ENCODE peak calls at places on chromosome 22, in six cellular contexts. R is dorsolateral prefrontal cortex; Y is bronchial epithelial cell; X is neural progenitor cell; M is CD8-positive, alpha-beta T cell; I is AG10803. A is an unnamed sample.

GRCh38 chr22:25898707-25899365 is 156.8 kb downstream of the MYO18B start:
- DNase-seq in M (no peak), I (no peak), Y (no peak), R (no peak), X (peak; percentile 64), A (no peak)

GRCh38 chr22:44020981-44021380 is 3.1 kb upstream of the PARVB start:
- DNase-seq in I (no peak), X (no peak), M (no peak), R (no peak), Y (peak; percentile 11), A (no peak)

GRCh38 chr22:45529966-45530575 is 27.4 kb downstream of the FBLN1 start:
- DNase-seq in I (peak; percentile 84), R (no peak), Y (no peak), M (no peak), X (no peak), A (no peak)

GRCh38 chr22:49934144-49934890 is 15.9 kb downstream of the CRELD2 start:
- DNase-seq in R (peak; percentile 64), M (no peak), Y (peak; percentile 44), I (peak; percentile 50), X (no peak), A (peak; percentile 73)

GRCh38 chr22:37363593-37363992 is 63.7 kb downstream of the ELFN2 start:
- DNase-seq in I (no peak), Y (peak; percentile 10), R (no peak), M (no peak), X (no peak), A (no peak)

GRCh38 chr22:33271390-33272161 is 213.4 kb upstream of the SYN3 start:
- DNase-seq in M (no peak), X (peak; percentile 13), I (peak; percentile 80), R (peak; percentile 37), Y (no peak), A (peak; percentile 35)

GRCh38 chr22:49724030-49724892 is 103.4 kb downstream of the BRD1 start:
- DNase-seq in X (no peak), M (no peak), R (peak; percentile 25), I (no peak), Y (no peak), A (no peak)

GRCh38 chr22:23565288-23565941 is 14.7 kb downstream of the IGLL1 start:
- DNase-seq in M (no peak), Y (no peak), I (no peak), R (peak; percentile 24), X (peak; percentile 57), A (no peak)

GRCh38 chr22:31954535-31955326 is 10.4 kb downstream of the YWHAH start:
- DNase-seq in Y (no peak), R (no peak), I (peak; percentile 65), X (no peak), M (no peak), A (no peak)

GRCh38 chr22:37484115-37485005 is 1.8 kb downstream of the MFNG start:
- DNase-seq in R (peak; percentile 62), M (peak; percentile 49), Y (no peak), X (peak; percentile 71), I (no peak), A (peak; percentile 97)

GRCh38 chr22:37824674-37825641 is 1.8 kb downstream of the GALR3 start:
- DNase-seq in Y (no peak), I (no peak), M (no peak), X (peak; percentile 77), R (no peak), A (no peak)

GRCh38 chr22:50298937-50299656 is 8.3 kb downstream of the PLXNB2 start:
- DNase-seq in Y (no peak), X (peak; percentile 56), R (no peak), I (peak; percentile 33), M (no peak), A (no peak)

GRCh38 chr22:50141891-50142363 is 28.6 kb upstream of the PANX2 start:
- DNase-seq in X (peak; percentile 76), R (no peak), M (no peak), I (no peak), Y (no peak), A (no peak)

GRCh38 chr22:46514592-46515207 is 22.7 kb downstream of the CELSR1 start:
- DNase-seq in Y (peak; percentile 97), I (peak; percentile 41), X (no peak), R (no peak), M (no peak), A (no peak)

GRCh38 chr22:46354176-46354992 is 18.9 kb downstream of the TRMU start:
- DNase-seq in R (no peak), I (no peak), X (no peak), Y (no peak), M (no peak), A (no peak)

GRCh38 chr22:43782448-43782847 is 29.7 kb downstream of the EFCAB6 start:
- DNase-seq in X (no peak), M (no peak), I (no peak), Y (no peak), R (no peak), A (no peak)

GRCh38 chr22:17707526-17707925 is 66.7 kb downstream of the BID start:
- DNase-seq in I (peak; percentile 17), R (no peak), X (no peak), Y (no peak), M (no peak), A (no peak)

GRCh38 chr22:17705565-17706450 is 67.3 kb downstream of the BCL2L13 start:
- DNase-seq in I (no peak), M (no peak), X (no peak), R (no peak), Y (peak; percentile 55), A (no peak)

GRCh38 chr22:17703811-17704210 is 65.3 kb downstream of the BCL2L13 start:
- DNase-seq in R (no peak), Y (no peak), I (peak; percentile 44), X (no peak), M (no peak), A (no peak)

GRCh38 chr22:17706947-17707346 is 67.3 kb downstream of the BID start:
- DNase-seq in X (no peak), Y (no peak), I (no peak), M (no peak), R (no peak), A (no peak)

DNA sequence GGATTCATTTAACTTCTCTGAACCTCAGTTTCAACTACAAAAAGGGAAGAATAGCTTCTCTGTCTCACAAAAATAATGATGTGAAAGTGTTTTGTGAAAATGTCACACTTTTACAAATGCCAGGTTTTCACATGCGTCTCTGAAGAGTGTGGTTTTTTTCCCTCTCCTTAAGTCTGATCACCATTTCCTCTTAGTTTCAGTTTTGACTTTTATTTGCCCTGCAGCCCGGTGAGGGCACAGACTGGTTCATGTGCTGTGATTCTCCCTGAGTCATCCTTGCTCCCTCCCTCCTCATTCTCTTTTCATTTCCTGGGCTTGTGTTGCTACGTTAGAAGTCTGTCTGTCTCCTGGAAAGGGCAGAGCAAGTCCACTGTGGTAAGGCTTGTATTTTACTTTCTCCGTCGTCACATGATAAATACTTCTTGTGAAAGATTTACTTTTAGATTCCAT is 67.8 kb downstream of the BID start:
- DNase-seq in Y (peak; percentile 93), R (no peak), M (no peak), I (peak; percentile 91), X (no peak), A (no peak)
- H3K4me3 ChIP-seq in Y (no peak overlapping the region), R (peak overlapping the region; percentile 68), M (no peak overlapping the region), I (peak overlapping the region; percentile 59), X (no peak overlapping the region), A (no peak overlapping the region)

GRCh38 chr22:41857860-41858199 is 24.9 kb downstream of the SREBF2 start:
- DNase-seq in M (no peak), R (no peak), X (no peak), Y (no peak), I (no peak), A (no peak)

GRCh38 chr22:41856484-41856883 is 23.6 kb downstream of the SREBF2 start:
- DNase-seq in R (no peak), X (no peak), M (no peak), Y (no peak), I (no peak), A (no peak)

GRCh38 chr22:41862530-41863266 is 29.8 kb downstream of the SREBF2 start:
- DNase-seq in M (no peak), R (no peak), I (peak; percentile 12), Y (no peak), X (no peak), A (peak; percentile 58)

GRCh38 chr22:41862160-41862529 is 29.2 kb downstream of the SREBF2 start:
- DNase-seq in I (no peak), R (peak; percentile 49), X (no peak), M (no peak), Y (no peak), A (peak; percentile 76)

GRCh38 chr22:41857160-41857859 is 24.4 kb downstream of the SREBF2 start:
- DNase-seq in I (peak; percentile 64), Y (peak; percentile 92), M (peak; percentile 31), X (peak; percentile 70), R (peak; percentile 32), A (no peak)
- TF ChIP-seq CTCF in I (peak; percentile 65), Y (peak; percentile 69), M (peak; percentile 76), X (peak; percentile 68), R (peak; percentile 43), A (peak; percentile 60)

GRCh38 chr22:39013923-39014722 is at the start of gene APOBEC3C:
- DNase-seq in R (no peak), I (peak; percentile 83), M (peak; percentile 35), Y (peak; percentile 81), X (peak; percentile 70), A (peak; percentile 95)
- H3K4me3 ChIP-seq in R (peak within 1 kb of the TSS; percentile 57), I (peak within 1 kb of the TSS; percentile 64), M (peak within 1 kb of the TSS; percentile 47), Y (peak within 1 kb of the TSS; percentile 76), X (peak within 1 kb of the TSS; percentile 32), A (peak within 1 kb of the TSS; percentile 68)

DNA sequence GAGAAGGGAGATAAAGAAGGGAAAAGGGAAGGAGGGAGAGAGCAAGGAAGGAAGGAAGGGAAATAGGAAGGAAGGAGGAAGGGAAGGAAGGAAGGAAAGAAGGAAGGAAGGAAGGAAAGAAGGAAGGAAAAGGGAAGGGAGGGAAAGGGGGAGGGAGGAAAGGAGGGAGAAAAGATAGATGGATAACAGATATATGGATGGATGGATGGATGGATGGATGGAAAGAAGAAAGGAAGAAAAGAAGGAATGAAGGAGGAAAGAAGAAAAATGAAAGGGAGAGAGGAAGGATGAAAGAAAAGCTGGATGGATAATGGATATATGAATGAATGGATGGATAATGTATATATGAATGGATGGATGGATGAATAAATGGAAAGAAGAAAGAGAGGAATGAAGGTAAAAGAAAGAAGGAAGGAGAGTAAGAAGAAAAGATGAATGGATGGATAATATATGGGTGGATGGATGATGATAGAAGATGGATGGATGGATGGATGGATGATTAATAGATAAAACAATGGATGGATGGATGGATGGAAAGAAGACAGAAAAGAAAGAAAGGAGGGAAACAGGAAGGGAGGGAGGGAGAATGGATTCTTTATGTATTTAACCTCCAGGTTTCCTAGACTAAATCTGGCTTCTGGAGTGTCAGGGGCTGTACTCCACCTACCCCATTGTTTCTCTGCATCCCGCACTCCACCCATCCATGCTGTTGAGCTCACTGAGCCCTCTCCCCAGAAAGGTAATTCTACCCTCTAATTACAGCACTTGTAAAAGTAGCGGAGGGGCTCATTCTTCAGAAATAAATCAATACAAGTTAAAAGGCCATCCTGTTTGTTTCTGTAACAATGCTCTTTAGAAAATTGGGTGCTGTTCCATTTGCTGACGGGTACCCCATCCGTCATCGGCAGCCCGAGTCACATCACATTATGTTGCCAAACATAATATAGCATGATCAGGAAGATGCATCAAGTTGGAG is 506.1 kb downstream of the MIAT start:
- DNase-seq in M (no peak), R (no peak), I (no peak), X (no peak), Y (no peak), A (no peak)
- TF ChIP-seq CTCF in M (no peak), R (no peak), I (no peak), X (no peak), Y (no peak), A (no peak)

A was measured in Peyer's patch.